ENCODE peak calls at places on chromosomes 16 and 17, in five cellular contexts. I, W, H, U and A are unnamed samples. For H3K9me3, the result is how much of the 10 kb centered on the place peaks cover.

GRCh38 chr16:2663553-2664521 is 18.5 kb upstream of the KCTD5 start:
- DNase-seq in I (no peak), W (peak), H (no peak), U (peak), A (peak)

GRCh38 chr17:8047769-8048110 is 8.9 kb downstream of the ALOX15B start:
- DNase-seq in I (no peak), W (no peak), H (no peak), U (no peak), A (no peak)

GRCh38 chr16:28282045-28282444 is 10.3 kb upstream of the SBK1 start:
- DNase-seq in I (no peak), W (no peak), H (no peak), U (no peak), A (no peak)

GRCh38 chr17:67672592-67672991 is 45.1 kb upstream of the NOL11 start:
- DNase-seq in I (no peak), W (no peak), H (no peak), U (no peak), A (no peak)

GRCh38 chr16:81394416-81394815 is 50.2 kb upstream of the CMIP start:
- DNase-seq in I (no peak), W (no peak), H (no peak), U (no peak), A (no peak)

GRCh38 chr17:76079577-76080206 is 710 bp downstream of the ZACN start:
- DNase-seq in I (no peak), W (no peak), H (peak), U (no peak), A (no peak)

GRCh38 chr16:10640934-10641333 is 53.8 kb downstream of the TEKT5 start:
- DNase-seq in I (no peak), W (no peak), H (no peak), U (no peak), A (no peak)

GRCh38 chr16:50282010-50282538 is 15.7 kb downstream of the ADCY7 start:
- DNase-seq in I (peak), W (peak), H (no peak), U (peak), A (peak)

GRCh38 chr17:58783380-58783779 is 27.7 kb downstream of the PPM1E start:
- DNase-seq in I (no peak), W (peak), H (no peak), U (no peak), A (no peak)

GRCh38 chr17:10091051-10091450 is 107.4 kb downstream of the GAS7 start:
- DNase-seq in I (no peak), W (no peak), H (no peak), U (no peak), A (no peak)

GRCh38 chr17:21090889-21091618 is 35.7 kb upstream of the DHRS7B start:
- DNase-seq in I (no peak), W (peak), H (no peak), U (no peak), A (no peak)

GRCh38 chr16:27526169-27526568 is 23.5 kb downstream of the GTF3C1 start:
- DNase-seq in I (no peak), W (peak), H (no peak), U (no peak), A (no peak)

GRCh38 chr17:58091024-58091567 is 7.9 kb downstream of the DYNLL2 start:
- DNase-seq in I (no peak), W (no peak), H (no peak), U (no peak), A (no peak)

GRCh38 chr17:59837362-59838195 is 55.2 kb downstream of the TUBD1 start:
- DNase-seq in I (peak), W (peak), H (peak), U (peak), A (peak)

GRCh38 chr16:74078877-74079586 is 217.6 kb upstream of the PSMD7 start:
- DNase-seq in I (no peak), W (no peak), H (no peak), U (no peak), A (no peak)

GRCh38 chr17:37124074-37124824 is 175.5 kb downstream of the AATF start:
- DNase-seq in I (no peak), W (peak), H (no peak), U (no peak), A (no peak)

GRCh38 chr16:87628940-87629339 is 26.6 kb downstream of the JPH3 start:
- DNase-seq in I (no peak), W (no peak), H (no peak), U (no peak), A (no peak)

GRCh38 chr17:19311016-19311415 is 51.5 kb downstream of the B9D1 start:
- DNase-seq in I (no peak), W (no peak), H (no peak), U (no peak), A (no peak)

GRCh38 chr17:19502517-19502916 is 31.1 kb upstream of the SLC47A1 start:
- DNase-seq in I (no peak), W (no peak), H (no peak), U (no peak), A (no peak)

GRCh38 chr16:66344533-66345145 is 21.9 kb upstream of the CDH5 start:
- DNase-seq in I (no peak), W (peak), H (peak), U (peak), A (no peak)

GRCh38 chr17:5706835-5707234 is 122.5 kb upstream of the NLRP1 start:
- DNase-seq in I (peak), W (peak), H (peak), U (peak), A (peak)

GRCh38 chr17:35748323-35748960 is 4.6 kb downstream of the GAS2L2 start:
- DNase-seq in I (no peak), W (no peak), H (no peak), U (no peak), A (no peak)

GRCh38 chr16:12182202-12182601 is 205.7 kb downstream of the SNX29 start:
- DNase-seq in I (no peak), W (no peak), H (peak), U (no peak), A (no peak)

GRCh38 chr17:66420961-66421371 is 118.6 kb downstream of the PRKCA start:
- DNase-seq in I (no peak), W (peak), H (no peak), U (no peak), A (no peak)

GRCh38 chr17:79674506-79675412 is 56.0 kb upstream of the ENPP7 start:
- DNase-seq in I (no peak), W (no peak), H (no peak), U (no peak), A (no peak)

GRCh38 chr16:82146957-82147356 is 23.1 kb downstream of the MPHOSPH6 start:
- DNase-seq in I (no peak), W (no peak), H (no peak), U (no peak), A (no peak)

GRCh38 chr16:83494459-83494858 is 313.3 kb upstream of the HSBP1 start:
- DNase-seq in I (no peak), W (no peak), H (no peak), U (no peak), A (no peak)

GRCh38 chr16:82232806-82233205 is 62.8 kb upstream of the MPHOSPH6 start:
- DNase-seq in I (no peak), W (no peak), H (no peak), U (no peak), A (no peak)

GRCh38 chr16:2121853-2122252 is 13.8 kb downstream of the PKD1 start:
- DNase-seq in I (no peak), W (no peak), H (no peak), U (no peak), A (peak)

GRCh38 chr17:77140166-77140877 is 447 bp upstream of the SEC14L1 start:
- DNase-seq in I (peak), W (peak), H (peak), U (peak), A (peak)

GRCh38 chr17:80942360-80943345 is 49.0 kb upstream of the CHMP6 start:
- DNase-seq in I (no peak), W (peak), H (no peak), U (peak), A (peak)

GRCh38 chr17:74455025-74455585 is 11.3 kb upstream of the CD300A start:
- DNase-seq in I (no peak), W (no peak), H (peak), U (peak), A (no peak)

GRCh38 chr17:42421479-42422332 is 1.4 kb downstream of the CAVIN1 start:
- DNase-seq in I (no peak), W (peak), H (peak), U (no peak), A (no peak)

GRCh38 chr16:10738231-10739077 is 5.2 kb upstream of the NUBP1 start:
- DNase-seq in I (peak), W (peak), H (no peak), U (no peak), A (no peak)

GRCh38 chr16:9525037-9525436 is 433.6 kb downstream of the HAPSTR1 start:
- DNase-seq in I (no peak), W (no peak), H (no peak), U (no peak), A (no peak)

GRCh38 chr17:66809408-66809807 is 25.5 kb upstream of the CACNG5 start:
- DNase-seq in I (no peak), W (no peak), H (no peak), U (no peak), A (no peak)

GRCh38 chr16:799111-799947 is 1.2 kb downstream of the GNG13 start:
- DNase-seq in I (no peak), W (no peak), H (no peak), U (no peak), A (no peak)

GRCh38 chr17:49101054-49101534 is 31.5 kb upstream of the B4GALNT2 start:
- DNase-seq in I (no peak), W (peak), H (no peak), U (no peak), A (peak)

GRCh38 chr17:53426505-53426904 is 396.2 kb upstream of the KIF2B start:
- DNase-seq in I (no peak), W (peak), H (no peak), U (no peak), A (no peak)
- H3K9me3 ChIP-seq in I (under half), W (under half), H (under half), U (under half), A (under half)

GRCh38 chr16:4392382-4393242 is 21.0 kb downstream of the VASN start:
- DNase-seq in I (no peak), W (peak), H (peak), U (no peak), A (no peak)
- H3K4me3 ChIP-seq in I (no peak), W (no peak), H (no peak), U (no peak), A (no peak)

DNA sequence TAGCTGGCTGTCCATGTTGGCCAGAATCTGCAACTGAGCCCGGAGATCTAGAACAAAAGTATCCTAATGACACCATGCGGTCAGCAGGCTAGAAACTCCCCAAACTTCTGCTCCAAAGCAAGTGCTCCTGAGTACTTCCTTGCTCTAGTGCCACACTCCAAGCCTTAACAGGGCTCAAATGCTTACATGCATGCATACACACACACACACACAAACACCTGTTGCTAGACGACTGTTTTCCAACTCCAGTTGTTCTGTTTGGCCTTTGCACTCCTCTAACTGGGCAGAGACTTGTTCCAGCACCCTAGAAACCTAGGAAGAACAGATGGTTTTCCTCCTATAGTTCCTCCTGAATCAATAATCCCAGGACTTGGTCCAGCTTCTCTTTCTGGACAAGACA is 7.7 kb upstream of the ALDOC start:
- DNase-seq in I (no peak), W (no peak), H (no peak), U (no peak), A (no peak)
- H3K9me3 ChIP-seq in I (under half), W (under half), H (under half), U (under half), A (under half)

DNA sequence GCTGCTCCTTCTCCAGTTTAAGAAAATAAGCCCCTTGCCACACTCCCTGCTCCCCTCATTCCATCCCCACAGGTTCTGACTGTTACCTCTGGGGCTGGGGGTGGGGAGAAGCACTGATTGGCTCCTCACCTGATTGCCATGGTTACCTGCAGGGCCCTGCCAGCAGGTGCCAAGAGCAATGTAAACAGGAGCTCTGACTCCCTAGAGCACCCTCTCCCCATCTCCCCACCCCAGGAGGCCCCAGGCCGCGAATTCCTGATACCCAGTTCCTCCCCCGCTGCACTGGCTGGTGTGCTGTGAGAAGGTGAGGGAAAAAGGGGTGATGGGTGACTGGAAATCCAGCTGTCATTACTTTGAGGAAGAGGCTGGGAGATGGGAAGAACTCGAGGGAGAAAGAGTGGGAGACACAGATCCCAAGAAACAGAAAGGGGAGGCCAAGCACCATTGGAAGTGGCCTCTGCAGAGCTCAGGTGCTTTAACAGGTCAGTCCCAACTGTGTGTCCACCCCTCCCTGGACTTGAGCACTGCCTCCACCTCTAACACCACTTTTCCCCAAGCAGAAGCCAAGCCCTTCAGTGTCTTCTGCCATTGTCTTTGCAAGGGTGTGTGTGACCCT is 4.5 kb downstream of the PCGF2 start:
- DNase-seq in I (no peak), W (no peak), H (no peak), U (peak), A (no peak)
- H3K4me3 ChIP-seq in I (no peak), W (no peak), H (no peak), U (no peak), A (no peak)

DNA sequence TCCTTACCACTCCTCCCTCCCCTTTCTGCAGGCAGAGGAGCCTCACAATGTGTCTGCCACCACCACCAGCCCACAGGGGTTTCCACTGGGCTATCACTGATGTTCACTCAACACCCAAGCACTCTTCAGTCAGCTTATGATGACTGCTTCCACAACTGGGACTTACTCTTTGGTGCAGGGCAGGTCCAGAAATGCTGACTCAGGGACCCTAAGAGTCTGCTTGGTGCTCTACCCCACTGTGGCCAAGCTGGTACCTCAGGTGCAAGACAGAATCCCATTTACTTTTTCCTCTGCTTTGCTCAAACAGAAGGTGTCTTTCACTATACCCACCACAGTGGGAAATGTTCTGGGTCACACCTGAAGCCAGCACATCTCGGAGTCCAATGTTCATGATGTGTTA is 40.1 kb downstream of the ZNF267 start:
- DNase-seq in I (no peak), W (no peak), H (no peak), U (no peak), A (no peak)
- H3K9me3 ChIP-seq in I (half or more), W (under half), H (half or more), U (under half), A (under half)